ENCODE peak calls at places on chromosomes 7 and 10, in seven cellular contexts. Q, J, W, G, H, T and O are unnamed samples.
A peak's percentile ranks its signal among the peaks of the same experiment; 100 is the strongest.

GRCh38 chr7:98284335-98285036 is 3.0 kb downstream of the BRI3 start:
- DNase-seq in Q (peak; percentile 81), H (peak; percentile 91), G (peak; percentile 24), W (no peak), J (no peak), T (no peak), O (no peak)

GRCh38 chr7:139661875-139662274 is 115.9 kb downstream of the HIPK2 start:
- DNase-seq in H (no peak), T (no peak), J (no peak), W (no peak), Q (no peak), G (no peak), O (no peak)

GRCh38 chr10:22605168-22605567 is 109.2 kb downstream of the PIP4K2A start:
- DNase-seq in J (no peak), W (no peak), H (no peak), Q (peak; percentile 65), G (no peak), T (no peak), O (no peak)

GRCh38 chr7:50851891-50852290 is 69.2 kb upstream of the GRB10 start:
- DNase-seq in T (peak; percentile 45), J (no peak), Q (no peak), H (no peak), W (no peak), G (no peak), O (no peak)

GRCh38 chr10:21363753-21364104 is 161.8 kb downstream of the SKIDA1 start:
- DNase-seq in J (no peak), W (no peak), T (no peak), Q (peak; percentile 43), G (no peak), H (no peak), O (no peak)

GRCh38 chr10:29811751-29812427 is 177.1 kb upstream of the SVIL start:
- DNase-seq in Q (peak; percentile 88), T (no peak), H (no peak), G (peak; percentile 75), J (no peak), W (peak; percentile 25), O (peak; percentile 44)

GRCh38 chr7:101340379-101340778 is 18.8 kb upstream of the IFT22 start:
- DNase-seq in W (no peak), H (no peak), J (no peak), T (no peak), G (no peak), Q (no peak), O (no peak)

GRCh38 chr10:109964318-109964717 is 41.0 kb upstream of the XPNPEP1 start:
- DNase-seq in G (no peak), W (no peak), T (no peak), J (no peak), H (no peak), Q (no peak), O (no peak)

GRCh38 chr7:135771051-135771450 is 22.4 kb upstream of the FAM180A start:
- DNase-seq in T (no peak), W (no peak), H (no peak), G (no peak), Q (no peak), J (no peak), O (no peak)

GRCh38 chr7:68166525-68166924 is 1169.9 kb downstream of the TYW1 start:
- DNase-seq in T (no peak), W (no peak), G (no peak), J (no peak), H (no peak), Q (no peak), O (no peak)

GRCh38 chr10:36671607-36672006 is 453.8 kb upstream of the ANKRD30A start:
- DNase-seq in Q (peak; percentile 36), T (no peak), G (peak; percentile 7), W (no peak), H (no peak), J (no peak), O (no peak)

GRCh38 chr10:49700211-49700610 is 20.8 kb downstream of the C10orf53 start:
- DNase-seq in G (no peak), W (no peak), T (no peak), H (no peak), J (no peak), Q (no peak), O (no peak)

GRCh38 chr7:43872401-43873165 is 3.3 kb upstream of the MRPS24 start:
- DNase-seq in H (no peak), J (no peak), Q (peak; percentile 97), T (no peak), G (peak; percentile 82), W (peak; percentile 34), O (peak; percentile 25)

GRCh38 chr7:5619419-5620130 is 161.9 kb downstream of the RNF216 start:
- DNase-seq in T (no peak), Q (no peak), H (no peak), J (no peak), W (no peak), G (no peak), O (no peak)